ENCODE peak calls at places on chromosomes 11 and 22, in five cellular contexts. One of them, this sample, is unnamed.

GRCh38 chr11:67010296-67010905 is 12.5 kb upstream of the SYT12 start:
- DNase-seq in WTC11: no peak
- DNase-seq in activated naive CD4-positive, alpha-beta T cell treated with Interleukin-2 at 50 U/mL for 16 hours: no peak
- DNase-seq in T-helper 9 cell: no peak
- DNase-seq in epithelial cell of esophagus: no peak
- DNase-seq in this sample: no peak

GRCh38 chr11:56396047-56396446 is 16.4 kb upstream of the OR5AL1 start:
- DNase-seq in WTC11: no peak
- DNase-seq in activated naive CD4-positive, alpha-beta T cell treated with Interleukin-2 at 50 U/mL for 16 hours: no peak
- DNase-seq in epithelial cell of esophagus: peak
- DNase-seq in T-helper 9 cell: no peak
- DNase-seq in this sample: no peak

GRCh38 chr22:26131755-26132154 is 37.5 kb upstream of the SEZ6L start:
- DNase-seq in T-helper 9 cell: no peak
- DNase-seq in WTC11: no peak
- DNase-seq in epithelial cell of esophagus: no peak
- DNase-seq in activated naive CD4-positive, alpha-beta T cell treated with Interleukin-2 at 50 U/mL for 16 hours: no peak
- DNase-seq in this sample: no peak

GRCh38 chr11:108734956-108735559 is 70.2 kb downstream of the DDX10 start:
- DNase-seq in WTC11: no peak
- DNase-seq in T-helper 9 cell: no peak
- DNase-seq in epithelial cell of esophagus: peak
- DNase-seq in activated naive CD4-positive, alpha-beta T cell treated with Interleukin-2 at 50 U/mL for 16 hours: no peak
- DNase-seq in this sample: no peak

GRCh38 chr11:1906146-1906545 is 13.4 kb upstream of the TNNT3 start:
- DNase-seq in activated naive CD4-positive, alpha-beta T cell treated with Interleukin-2 at 50 U/mL for 16 hours: no peak
- DNase-seq in T-helper 9 cell: no peak
- DNase-seq in WTC11: no peak
- DNase-seq in epithelial cell of esophagus: no peak
- DNase-seq in this sample: no peak

GRCh38 chr22:45334068-45334467 is 24.3 kb downstream of the FAM118A start:
- DNase-seq in WTC11: no peak
- DNase-seq in epithelial cell of esophagus: peak
- DNase-seq in activated naive CD4-positive, alpha-beta T cell treated with Interleukin-2 at 50 U/mL for 16 hours: no peak
- DNase-seq in T-helper 9 cell: no peak
- DNase-seq in this sample: no peak

GRCh38 chr11:2305140-2305861 is 3.5 kb downstream of the TSPAN32 start:
- DNase-seq in activated naive CD4-positive, alpha-beta T cell treated with Interleukin-2 at 50 U/mL for 16 hours: peak
- DNase-seq in epithelial cell of esophagus: peak
- DNase-seq in WTC11: peak
- DNase-seq in T-helper 9 cell: peak
- DNase-seq in this sample: peak

GRCh38 chr11:43504316-43504950 is 145.7 kb downstream of the TTC17 start:
- DNase-seq in T-helper 9 cell: no peak
- DNase-seq in epithelial cell of esophagus: peak
- DNase-seq in activated naive CD4-positive, alpha-beta T cell treated with Interleukin-2 at 50 U/mL for 16 hours: no peak
- DNase-seq in WTC11: peak
- DNase-seq in this sample: peak

GRCh38 chr11:1469911-1470680 is 16.5 kb downstream of the MOB2 start:
- DNase-seq in WTC11: no peak
- DNase-seq in T-helper 9 cell: no peak
- DNase-seq in epithelial cell of esophagus: no peak
- DNase-seq in activated naive CD4-positive, alpha-beta T cell treated with Interleukin-2 at 50 U/mL for 16 hours: no peak
- DNase-seq in this sample: no peak

GRCh38 chr22:27230189-27230588 is 571.4 kb downstream of the MN1 start:
- DNase-seq in epithelial cell of esophagus: no peak
- DNase-seq in T-helper 9 cell: no peak
- DNase-seq in activated naive CD4-positive, alpha-beta T cell treated with Interleukin-2 at 50 U/mL for 16 hours: no peak
- DNase-seq in WTC11: no peak
- DNase-seq in this sample: no peak

GRCh38 chr11:94832604-94833238 is 64.6 kb downstream of the AMOTL1 start:
- DNase-seq in WTC11: no peak
- DNase-seq in epithelial cell of esophagus: peak
- DNase-seq in activated naive CD4-positive, alpha-beta T cell treated with Interleukin-2 at 50 U/mL for 16 hours: no peak
- DNase-seq in T-helper 9 cell: no peak
- DNase-seq in this sample: peak

GRCh38 chr22:29014301-29014700 is 47.3 kb downstream of the C22orf31 start:
- DNase-seq in T-helper 9 cell: no peak
- DNase-seq in WTC11: no peak
- DNase-seq in epithelial cell of esophagus: no peak
- DNase-seq in activated naive CD4-positive, alpha-beta T cell treated with Interleukin-2 at 50 U/mL for 16 hours: no peak
- DNase-seq in this sample: no peak

GRCh38 chr11:65524010-65524746 is 705 bp upstream of the SCYL1 start:
- DNase-seq in epithelial cell of esophagus: no peak
- DNase-seq in activated naive CD4-positive, alpha-beta T cell treated with Interleukin-2 at 50 U/mL for 16 hours: no peak
- DNase-seq in WTC11: no peak
- DNase-seq in T-helper 9 cell: no peak
- DNase-seq in this sample: peak

GRCh38 chr11:79287952-79288351 is 152.9 kb downstream of the TENM4 start:
- DNase-seq in WTC11: no peak
- DNase-seq in epithelial cell of esophagus: no peak
- DNase-seq in T-helper 9 cell: no peak
- DNase-seq in activated naive CD4-positive, alpha-beta T cell treated with Interleukin-2 at 50 U/mL for 16 hours: no peak
- DNase-seq in this sample: no peak

GRCh38 chr11:88815505-88815904 is 250.3 kb downstream of the GRM5 start:
- DNase-seq in WTC11: no peak
- DNase-seq in T-helper 9 cell: no peak
- DNase-seq in epithelial cell of esophagus: no peak
- DNase-seq in activated naive CD4-positive, alpha-beta T cell treated with Interleukin-2 at 50 U/mL for 16 hours: no peak
- DNase-seq in this sample: no peak

GRCh38 chr11:1742371-1742770 is 8.0 kb downstream of the IFITM10 start:
- DNase-seq in epithelial cell of esophagus: peak
- DNase-seq in WTC11: no peak
- DNase-seq in T-helper 9 cell: no peak
- DNase-seq in activated naive CD4-positive, alpha-beta T cell treated with Interleukin-2 at 50 U/mL for 16 hours: no peak
- DNase-seq in this sample: no peak

GRCh38 chr11:72774499-72774898 is 19.3 kb downstream of the STARD10 start:
- DNase-seq in T-helper 9 cell: no peak
- DNase-seq in epithelial cell of esophagus: peak
- DNase-seq in WTC11: no peak
- DNase-seq in activated naive CD4-positive, alpha-beta T cell treated with Interleukin-2 at 50 U/mL for 16 hours: no peak
- DNase-seq in this sample: no peak

GRCh38 chr11:81165164-81165563 is 1568.5 kb downstream of the FAM181B start:
- DNase-seq in epithelial cell of esophagus: peak
- DNase-seq in WTC11: no peak
- DNase-seq in T-helper 9 cell: no peak
- DNase-seq in activated naive CD4-positive, alpha-beta T cell treated with Interleukin-2 at 50 U/mL for 16 hours: no peak
- DNase-seq in this sample: peak

GRCh38 chr11:16603245-16603644 is 135.2 kb upstream of the C11orf58 start:
- DNase-seq in T-helper 9 cell: no peak
- DNase-seq in WTC11: peak
- DNase-seq in epithelial cell of esophagus: no peak
- DNase-seq in activated naive CD4-positive, alpha-beta T cell treated with Interleukin-2 at 50 U/mL for 16 hours: no peak
- DNase-seq in this sample: peak

GRCh38 chr11:133817449-133817848 is 27.9 kb downstream of the SPATA19 start:
- DNase-seq in activated naive CD4-positive, alpha-beta T cell treated with Interleukin-2 at 50 U/mL for 16 hours: no peak
- DNase-seq in epithelial cell of esophagus: no peak
- DNase-seq in T-helper 9 cell: no peak
- DNase-seq in WTC11: no peak
- DNase-seq in this sample: no peak

GRCh38 chr11:36512016-36512415 is 1.9 kb upstream of the TRAF6 start:
- DNase-seq in T-helper 9 cell: no peak
- DNase-seq in epithelial cell of esophagus: peak
- DNase-seq in WTC11: no peak
- DNase-seq in activated naive CD4-positive, alpha-beta T cell treated with Interleukin-2 at 50 U/mL for 16 hours: no peak
- DNase-seq in this sample: peak

GRCh38 chr22:37906364-37907008 is 389 bp downstream of the MICALL1 start:
- DNase-seq in T-helper 9 cell: peak
- DNase-seq in WTC11: peak
- DNase-seq in activated naive CD4-positive, alpha-beta T cell treated with Interleukin-2 at 50 U/mL for 16 hours: peak
- DNase-seq in epithelial cell of esophagus: no peak
- DNase-seq in this sample: no peak

GRCh38 chr11:84890706-84891105 is 736.4 kb downstream of the DLG2 start:
- DNase-seq in T-helper 9 cell: no peak
- DNase-seq in epithelial cell of esophagus: no peak
- DNase-seq in activated naive CD4-positive, alpha-beta T cell treated with Interleukin-2 at 50 U/mL for 16 hours: no peak
- DNase-seq in WTC11: no peak
- DNase-seq in this sample: peak

GRCh38 chr11:76793391-76793811 is 10.2 kb downstream of the TSKU start:
- DNase-seq in epithelial cell of esophagus: no peak
- DNase-seq in T-helper 9 cell: no peak
- DNase-seq in activated naive CD4-positive, alpha-beta T cell treated with Interleukin-2 at 50 U/mL for 16 hours: no peak
- DNase-seq in WTC11: no peak
- DNase-seq in this sample: no peak

GRCh38 chr22:24178502-24179440 is 2.5 kb upstream of the SUSD2 start:
- DNase-seq in epithelial cell of esophagus: no peak
- DNase-seq in WTC11: peak
- DNase-seq in activated naive CD4-positive, alpha-beta T cell treated with Interleukin-2 at 50 U/mL for 16 hours: no peak
- DNase-seq in T-helper 9 cell: no peak
- DNase-seq in this sample: no peak

GRCh38 chr22:38228873-38229740 is 27.3 kb downstream of the MAFF start:
- DNase-seq in activated naive CD4-positive, alpha-beta T cell treated with Interleukin-2 at 50 U/mL for 16 hours: peak
- DNase-seq in T-helper 9 cell: no peak
- DNase-seq in WTC11: no peak
- DNase-seq in epithelial cell of esophagus: peak
- DNase-seq in this sample: peak

GRCh38 chr22:29071261-29072045 is 1.4 kb upstream of the KREMEN1 start:
- DNase-seq in epithelial cell of esophagus: peak
- DNase-seq in T-helper 9 cell: no peak
- DNase-seq in WTC11: peak
- DNase-seq in activated naive CD4-positive, alpha-beta T cell treated with Interleukin-2 at 50 U/mL for 16 hours: peak
- DNase-seq in this sample: no peak

GRCh38 chr11:33930317-33931021 is 38.6 kb upstream of the LMO2 start:
- DNase-seq in WTC11: no peak
- DNase-seq in activated naive CD4-positive, alpha-beta T cell treated with Interleukin-2 at 50 U/mL for 16 hours: no peak
- DNase-seq in T-helper 9 cell: no peak
- DNase-seq in epithelial cell of esophagus: peak
- DNase-seq in this sample: peak

This sample was measured in renal cortical epithelial cell.